ENCODE peak calls at places on chromosomes 3 and 15, in five cellular contexts. K is psoas muscle, Y is PC-9, Z is left ventricle myocardium inferior, B is HCT116. D is an unnamed sample.

GRCh38 chr15:44775923-44776322 is 39.6 kb downstream of the TRIM69 start:
- DNase-seq in Z (no peak), Y (no peak), K (no peak), B (no peak), D (no peak)

GRCh38 chr3:71060536-71060935 is 523.0 kb downstream of the FOXP1 start:
- DNase-seq in B (no peak), Z (no peak), K (no peak), Y (no peak), D (no peak)

GRCh38 chr3:144687862-144688261 is 716.2 kb downstream of the DIPK2A start:
- DNase-seq in B (no peak), Y (no peak), K (no peak), Z (no peak), D (no peak)

GRCh38 chr15:56893349-56893678 is 25.1 kb upstream of the TCF12 start:
- DNase-seq in Y (no peak), K (no peak), B (no peak), Z (no peak), D (no peak)

GRCh38 chr3:121488628-121489027 is 57.2 kb downstream of the POLQ start:
- DNase-seq in B (no peak), Y (no peak), K (no peak), Z (no peak), D (no peak)

GRCh38 chr3:112134335-112135124 is 1.5 kb upstream of the GCSAM start:
- DNase-seq in Z (no peak), B (no peak), Y (peak; percentile 67), K (no peak), D (no peak)

GRCh38 chr3:190252080-190252479 is 70.2 kb downstream of the CLDN1 start:
- DNase-seq in B (no peak), Y (peak; percentile 51), Z (no peak), K (no peak), D (no peak)

GRCh38 chr3:119690043-119690656 is 12.7 kb upstream of the CFAP91 start:
- DNase-seq in Y (no peak), K (no peak), Z (no peak), B (no peak), D (no peak)

DNA sequence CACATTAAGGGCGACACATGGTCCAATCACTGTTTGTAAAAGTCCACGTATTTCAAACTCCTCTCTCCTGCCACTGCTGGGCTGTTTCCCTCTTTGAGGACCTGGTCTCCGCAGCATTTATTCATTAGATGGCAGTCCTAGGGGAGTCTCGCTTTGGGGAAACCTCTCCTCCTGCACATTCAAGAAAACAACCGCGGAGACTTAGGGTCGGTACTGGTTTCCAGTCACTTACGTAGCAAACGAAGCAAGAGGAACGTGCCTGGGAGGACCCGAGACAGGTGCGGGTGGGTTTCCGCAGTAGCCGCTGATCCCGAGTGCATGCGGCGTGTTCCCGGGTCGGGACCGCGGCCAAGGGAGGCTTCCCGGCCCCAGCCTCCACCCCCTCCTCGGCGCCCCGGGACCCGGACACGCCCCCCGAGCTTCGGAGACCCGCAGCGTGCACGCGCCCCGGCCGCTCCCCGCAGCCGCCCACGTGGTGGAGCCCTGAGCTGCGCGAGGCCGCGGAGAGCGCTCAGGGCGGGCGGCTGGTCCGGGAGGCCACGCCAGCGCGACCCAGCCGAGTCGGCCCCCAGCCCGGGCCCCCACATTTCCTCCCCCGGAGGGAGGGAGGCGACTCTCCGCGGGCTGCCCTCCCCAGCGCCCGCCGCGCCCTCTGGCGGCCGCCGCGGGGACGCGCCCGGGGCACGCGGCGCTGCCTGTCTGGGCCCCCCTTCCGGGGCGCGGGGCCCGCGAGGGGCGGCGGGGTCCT is 1.1 kb upstream of the IGF1R start:
- DNase-seq in Y (peak; percentile 57), B (peak; percentile 22), K (peak; percentile 83), Z (peak; percentile 77), D (no peak)
- H3K27ac ChIP-seq in Y (peak overlapping the region; percentile 60), B (peak overlapping the region; percentile 38), K (peak overlapping the region; percentile 92), Z (peak overlapping the region; percentile 98), D (peak overlapping the region; percentile 88)

GRCh38 chr3:57009367-57009766 is 51.1 kb upstream of the SPATA12 start:
- DNase-seq in K (no peak), Z (no peak), Y (no peak), B (no peak), D (no peak)
- H3K27ac ChIP-seq in K (no peak overlapping the region), Z (no peak overlapping the region), Y (peak overlapping the region; percentile 98), B (no peak overlapping the region), D (no peak overlapping the region)

GRCh38 chr15:73986055-73986775 is 5.9 kb downstream of the STOML1 start:
- DNase-seq in Y (no peak), B (no peak), K (no peak), Z (no peak), D (no peak)
- H3K27ac ChIP-seq in Y (no peak overlapping the region), B (no peak overlapping the region), K (peak overlapping the region; percentile 30), Z (peak overlapping the region; percentile 100), D (no peak overlapping the region)

DNA sequence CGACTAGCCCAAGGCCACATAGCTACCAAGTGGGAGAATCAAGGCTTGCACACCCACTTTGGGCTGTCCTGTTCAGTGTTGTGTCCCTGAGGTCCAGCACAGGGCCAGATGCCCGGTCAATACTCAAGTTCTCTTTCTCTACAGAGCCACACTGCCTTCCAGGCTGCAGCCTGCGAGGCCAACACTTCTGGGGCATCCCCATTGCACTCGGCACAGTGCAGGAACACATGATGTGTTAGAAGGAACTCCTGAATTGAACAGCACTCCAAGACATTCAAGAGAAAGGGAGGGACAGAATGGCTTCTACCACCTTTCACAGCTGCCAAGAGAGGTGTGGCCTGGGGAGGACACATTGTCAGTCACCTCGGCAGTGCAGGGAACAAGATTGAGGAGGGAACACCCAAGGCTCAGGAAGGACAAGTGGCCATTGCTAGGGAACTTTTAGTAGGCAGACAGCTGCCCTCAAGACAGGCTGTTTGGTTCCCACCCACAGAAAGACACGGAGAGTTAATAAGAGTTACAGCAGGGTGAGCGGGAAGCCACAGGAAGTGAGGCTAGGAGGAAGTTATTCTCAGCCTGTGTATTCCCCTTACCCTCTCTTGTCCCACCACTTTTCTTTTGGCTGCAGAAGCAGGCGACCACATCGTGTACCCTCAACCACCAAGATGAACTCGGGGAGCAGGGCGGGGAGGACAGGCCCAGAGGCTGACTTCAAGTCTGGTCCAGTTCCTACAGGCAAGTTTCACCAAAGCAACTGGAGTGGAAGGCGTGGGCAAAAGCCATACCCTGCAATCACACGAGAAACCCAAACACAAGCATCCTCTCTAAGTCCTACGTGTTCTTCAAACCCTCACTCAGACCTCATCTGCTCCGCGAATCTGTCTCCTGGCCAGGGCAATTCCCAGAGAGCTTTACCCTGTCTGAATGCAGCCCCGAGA is 69.4 kb downstream of the SRGAP3 start:
- DNase-seq in B (no peak), Z (no peak), Y (no peak), K (no peak), D (no peak)
- H3K27ac ChIP-seq in B (no peak overlapping the region), Z (no peak overlapping the region), Y (no peak overlapping the region), K (no peak overlapping the region), D (no peak overlapping the region)

GRCh38 chr3:195253981-195254432 is 17.0 kb downstream of the XXYLT1 start:
- DNase-seq in Z (no peak), K (no peak), B (no peak), Y (no peak), D (no peak)
- H3K27ac ChIP-seq in Z (peak overlapping the region; percentile 63), K (no peak overlapping the region), B (no peak overlapping the region), Y (no peak overlapping the region), D (no peak overlapping the region)